ENCODE peak calls at places on chromosome X, in nine cellular contexts. V is astrocyte; S is stomach; M is right atrium auricular region; B is OCI-LY7; U is pancreas; R is PC-3; F is CD8-positive, alpha-beta T cell; K is left ventricle myocardium inferior. I is an unnamed sample. For H3K9me3, the result is how much of the 10 kb centered on the place peaks cover.

GRCh38 chrX:45824471-45824870 is 623.8 kb upstream of the DIPK2B start:
- DNase-seq in K (no peak), M (no peak), U (no peak), F (peak), V (peak), B (no peak), S (no peak), R (peak), I (no peak)

GRCh38 chrX:123884809-123885408 is 25.1 kb downstream of the XIAP start:
- DNase-seq in U (no peak), R (peak), K (no peak), B (peak), M (no peak), V (peak), F (peak), S (no peak), I (no peak)

GRCh38 chrX:132433001-132433400 is 55.8 kb downstream of the MBNL3 start:
- DNase-seq in K (no peak), V (no peak), U (no peak), F (no peak), R (no peak), S (no peak), M (no peak), B (no peak), I (no peak)

GRCh38 chrX:13468096-13468495 is 101.3 kb upstream of the EGFL6 start:
- DNase-seq in F (no peak), M (no peak), R (no peak), U (no peak), S (no peak), K (no peak), V (no peak), B (no peak), I (no peak)

GRCh38 chrX:65073233-65073632 is 97.0 kb upstream of the ZC4H2 start:
- DNase-seq in F (no peak), U (no peak), V (no peak), S (no peak), R (no peak), M (no peak), K (no peak), B (no peak), I (no peak)

GRCh38 chrX:40127052-40127451 is 29.3 kb upstream of the BCOR start:
- DNase-seq in M (no peak), U (no peak), V (no peak), K (no peak), F (no peak), R (no peak), B (peak), S (no peak), I (no peak)

GRCh38 chrX:119145241-119145653 is 17.6 kb upstream of the KIAA1210 start:
- DNase-seq in B (peak), V (no peak), U (no peak), F (no peak), M (no peak), S (no peak), K (no peak), R (peak), I (no peak)

GRCh38 chrX:70030242-70030823 is 19.4 kb downstream of the AWAT2 start:
- DNase-seq in F (peak), U (no peak), B (peak), R (peak), S (peak), V (peak), K (no peak), M (no peak), I (no peak)

GRCh38 chrX:103629295-103630170 is 758 bp downstream of the TCEAL1 start:
- DNase-seq in U (peak), K (peak), V (peak), F (peak), R (peak), S (peak), B (peak), M (no peak), I (no peak)

GRCh38 chrX:39818071-39818470 is 279.7 kb downstream of the BCOR start:
- DNase-seq in K (no peak), M (no peak), B (no peak), F (no peak), S (no peak), R (no peak), V (no peak), U (no peak), I (no peak)

GRCh38 chrX:136086521-136086920 is 60.8 kb upstream of the FHL1 start:
- DNase-seq in B (no peak), M (no peak), K (no peak), V (peak), F (no peak), R (peak), S (no peak), U (no peak), I (no peak)

GRCh38 chrX:49840679-49841078 is 11.6 kb downstream of the PAGE4 start:
- DNase-seq in B (peak), R (peak), F (peak), U (peak), M (no peak), S (peak), V (peak), K (peak), I (no peak)

GRCh38 chrX:48958635-48959094 is 1.3 kb upstream of the OTUD5 start:
- DNase-seq in R (peak), V (peak), U (no peak), F (no peak), B (no peak), S (peak), M (peak), K (peak), I (no peak)

GRCh38 chrX:38664285-38664684 is 102.9 kb downstream of the TSPAN7 start:
- DNase-seq in F (no peak), S (no peak), M (no peak), R (peak), U (no peak), K (no peak), V (peak), B (peak), I (no peak)

GRCh38 chrX:109740076-109740809 is 7.2 kb upstream of the ACSL4 start:
- DNase-seq in R (peak), F (no peak), U (no peak), S (no peak), B (no peak), M (no peak), V (no peak), K (no peak), I (no peak)

GRCh38 chrX:15680401-15680800 is 15.8 kb upstream of the CLTRN start:
- DNase-seq in B (no peak), U (no peak), F (no peak), S (no peak), M (no peak), R (peak), K (no peak), V (peak), I (no peak)

GRCh38 chrX:20829665-20830481 is 544.3 kb upstream of the CNKSR2 start:
- DNase-seq in F (no peak), V (peak), R (peak), U (no peak), S (no peak), B (no peak), K (no peak), M (no peak), I (no peak)

GRCh38 chrX:49932786-49933185 is 10.4 kb downstream of the CLCN5 start:
- DNase-seq in K (no peak), S (no peak), V (no peak), F (no peak), B (no peak), R (no peak), M (no peak), U (no peak), I (no peak)

GRCh38 chrX:133151320-133151719 is 54.4 kb upstream of the USP26 start:
- DNase-seq in V (no peak), K (no peak), B (no peak), U (no peak), R (peak), M (no peak), S (no peak), F (no peak), I (no peak)

GRCh38 chrX:72121381-72121780 is 10.3 kb downstream of the RTL5 start:
- DNase-seq in S (peak), U (peak), M (peak), F (peak), B (no peak), R (peak), K (peak), V (peak), I (no peak)

GRCh38 chrX:3820170-3820569 is 106.7 kb upstream of the PRKX start:
- DNase-seq in F (no peak), V (peak), M (no peak), R (peak), U (no peak), B (no peak), K (no peak), S (no peak), I (no peak)

GRCh38 chrX:32395878-32396277 is 815.5 kb downstream of the DMD start:
- DNase-seq in S (no peak), R (no peak), V (no peak), F (no peak), K (no peak), U (no peak), B (no peak), M (no peak), I (no peak)

GRCh38 chrX:70664726-70665125 is 220.1 kb downstream of the DLG3 start:
- DNase-seq in R (peak), S (no peak), F (no peak), K (no peak), V (peak), M (no peak), U (no peak), B (peak), I (no peak)

GRCh38 chrX:123976671-123977316 is 15.3 kb downstream of the STAG2 start:
- DNase-seq in U (no peak), R (peak), S (no peak), B (peak), K (no peak), V (no peak), M (no peak), F (no peak), I (no peak)

GRCh38 chrX:102684772-102685520 is 27.3 kb upstream of the GPRASP2 start:
- DNase-seq in F (no peak), U (no peak), V (no peak), K (no peak), S (no peak), B (no peak), M (no peak), R (no peak), I (no peak)

GRCh38 chrX:47264507-47265173 is 31.8 kb downstream of the USP11 start:
- DNase-seq in B (no peak), S (no peak), F (no peak), R (peak), U (no peak), K (no peak), M (no peak), V (peak), I (no peak)

GRCh38 chrX:17005712-17006372 is 59.4 kb downstream of the REPS2 start:
- DNase-seq in S (no peak), M (no peak), R (no peak), K (no peak), B (no peak), F (no peak), U (no peak), V (no peak), I (no peak)

GRCh38 chrX:123918106-123918721 is 43.3 kb upstream of the STAG2 start:
- DNase-seq in M (no peak), S (no peak), V (no peak), K (no peak), R (peak), F (no peak), B (no peak), U (no peak), I (no peak)

GRCh38 chrX:130034178-130034577 is 51.7 kb downstream of the BCORL1 start:
- DNase-seq in K (no peak), R (no peak), B (no peak), V (no peak), S (no peak), M (no peak), F (no peak), U (no peak), I (no peak)

GRCh38 chrX:130028196-130028595 is 45.8 kb downstream of the BCORL1 start:
- DNase-seq in V (no peak), U (peak), M (no peak), S (peak), K (peak), B (peak), F (peak), R (peak), I (peak)

GRCh38 chrX:130030826-130031225 is 48.4 kb downstream of the BCORL1 start:
- DNase-seq in K (no peak), S (no peak), B (no peak), F (no peak), R (no peak), V (no peak), M (no peak), U (no peak), I (no peak)

GRCh38 chrX:130027569-130027968 is 45.1 kb downstream of the BCORL1 start:
- DNase-seq in R (no peak), U (no peak), B (no peak), S (no peak), M (no peak), V (no peak), K (no peak), F (no peak), I (no peak)

GRCh38 chrX:130032552-130032951 is 50.1 kb downstream of the BCORL1 start:
- DNase-seq in M (no peak), B (no peak), S (no peak), R (no peak), K (no peak), F (no peak), U (no peak), V (no peak), I (no peak)
- TF ChIP-seq CTCF in M (no peak), B (no peak), S (no peak), R (no peak), K (no peak), F (no peak), U (no peak), V (no peak), I (no peak)

DNA sequence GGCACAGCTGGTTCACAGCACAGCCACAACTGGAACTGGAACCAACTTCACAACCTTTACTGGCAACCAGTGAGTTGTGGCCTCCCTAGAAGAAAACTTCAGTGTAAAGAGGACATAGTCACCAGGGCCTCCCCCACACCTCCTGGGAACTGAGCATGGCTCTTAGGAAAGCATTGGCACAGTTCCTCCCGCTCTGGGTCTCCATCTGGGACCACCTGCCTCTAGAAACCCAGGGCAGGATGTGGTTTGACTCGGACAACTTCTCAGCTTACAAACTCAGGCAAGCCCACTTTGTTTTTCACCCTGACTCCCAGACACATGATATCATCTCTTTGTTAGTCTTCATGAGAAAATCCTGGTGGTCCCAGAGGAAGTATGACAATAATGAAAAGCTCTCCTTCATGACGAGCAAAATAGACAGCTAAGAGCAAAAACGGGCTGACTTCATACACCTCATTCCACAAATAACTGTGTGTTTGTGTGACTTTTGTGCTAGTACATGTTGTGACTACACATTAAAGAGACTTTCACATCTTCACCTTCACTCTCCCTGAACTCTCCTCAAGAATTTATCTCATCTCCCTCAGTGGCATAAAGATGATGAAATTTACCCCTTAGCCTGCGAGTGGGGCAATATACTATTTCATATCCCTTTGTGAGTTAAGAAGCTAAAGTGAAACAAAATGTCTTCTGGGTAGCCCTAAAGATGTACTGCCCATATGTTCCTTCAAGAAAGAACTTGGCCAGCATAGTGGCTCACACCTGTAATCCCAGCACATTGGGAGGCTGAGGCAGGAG is 75.4 kb downstream of the SH3KBP1 start:
- DNase-seq in K (no peak), V (peak), S (no peak), F (no peak), B (peak), R (no peak), M (no peak), U (no peak), I (no peak)
- H3K9me3 ChIP-seq in K (under half), V (under half), S (under half), F (under half), B (under half), R (under half), M (under half), U (under half), I (under half)

DNA sequence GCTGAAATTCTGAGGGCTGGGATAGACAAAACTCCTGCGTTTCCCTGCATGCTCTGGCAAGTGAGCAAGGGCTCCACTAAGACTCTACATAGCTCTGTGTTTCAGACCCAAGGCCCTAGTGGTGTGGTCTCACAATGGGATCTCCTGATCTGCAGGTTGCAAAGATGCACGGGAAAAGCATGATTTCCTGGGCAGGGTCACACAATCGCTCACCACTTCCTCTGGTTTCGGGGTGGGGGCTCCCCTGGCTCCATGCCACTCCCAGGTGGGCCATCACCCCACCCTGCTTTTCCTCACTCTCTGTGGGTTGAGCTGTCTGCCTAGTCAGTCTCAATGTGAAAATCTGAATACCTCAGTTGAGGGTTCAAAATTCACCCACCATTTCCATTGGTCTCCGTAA is 111.5 kb downstream of the KLF8 start:
- DNase-seq in M (no peak), U (no peak), F (no peak), S (no peak), R (no peak), B (no peak), V (no peak), K (no peak), I (no peak)
- TF ChIP-seq CTCF in M (no peak), U (no peak), F (no peak), S (no peak), R (no peak), B (no peak), V (no peak), K (no peak), I (no peak)

GRCh38 chrX:76555816-76556215 is 128.3 kb downstream of the MAGEE1 start:
- DNase-seq in B (peak), V (no peak), U (no peak), M (no peak), S (no peak), K (no peak), R (peak), F (no peak), I (no peak)
- H3K9me3 ChIP-seq in B (under half), V (under half), U (under half), M (under half), S (half or more), K (under half), R (under half), F (under half), I (under half)

GRCh38 chrX:139965421-139965820 is at the start of gene CXorf66:
- DNase-seq in K (no peak), F (no peak), B (no peak), V (no peak), R (no peak), U (no peak), S (no peak), M (no peak), I (no peak)

GRCh38 chrX:139969286-139969685 is 4.0 kb upstream of the CXorf66 start:
- DNase-seq in F (no peak), U (no peak), V (no peak), K (no peak), S (no peak), M (no peak), B (no peak), R (no peak), I (no peak)

GRCh38 chrX:139972113-139972512 is 6.8 kb upstream of the CXorf66 start:
- DNase-seq in M (no peak), V (no peak), U (no peak), K (no peak), S (no peak), B (no peak), F (no peak), R (no peak), I (no peak)

GRCh38 chrX:139971394-139971749 is 6.1 kb upstream of the CXorf66 start:
- DNase-seq in V (no peak), R (no peak), U (no peak), B (no peak), F (no peak), M (no peak), S (no peak), K (no peak), I (no peak)

GRCh38 chrX:139967300-139967699 is 2.0 kb upstream of the CXorf66 start:
- DNase-seq in S (no peak), K (no peak), F (no peak), M (no peak), U (no peak), R (peak), B (peak), V (no peak), I (no peak)
- TF ChIP-seq CTCF in S (no peak), K (peak), F (no peak), M (no peak), U (no peak), R (peak), B (peak), V (peak), I (no peak)

GRCh38 chrX:30795981-30796958 is 92.8 kb downstream of the TAB3 start:
- DNase-seq in F (no peak), U (peak), R (no peak), V (no peak), B (no peak), M (no peak), K (no peak), S (peak), I (no peak)

GRCh38 chrX:30804462-30804861 is 84.6 kb downstream of the TAB3 start:
- DNase-seq in V (no peak), F (no peak), M (no peak), R (no peak), S (no peak), K (no peak), B (no peak), U (no peak), I (no peak)

GRCh38 chrX:30799327-30799726 is 89.7 kb downstream of the TAB3 start:
- DNase-seq in F (no peak), M (no peak), V (no peak), B (no peak), S (no peak), R (no peak), K (no peak), U (no peak), I (no peak)

GRCh38 chrX:30798810-30799209 is 90.2 kb downstream of the TAB3 start:
- DNase-seq in K (no peak), U (no peak), F (no peak), M (no peak), R (no peak), B (no peak), S (no peak), V (no peak), I (no peak)

GRCh38 chrX:30800901-30801300 is 88.2 kb downstream of the TAB3 start:
- DNase-seq in S (peak), U (no peak), B (no peak), F (no peak), V (no peak), K (no peak), R (no peak), M (no peak), I (no peak)
- H3K9me3 ChIP-seq in S (under half), U (under half), B (under half), F (under half), V (under half), K (under half), R (under half), M (under half), I (under half)

GRCh38 chrX:129462707-129463106 is 60.6 kb downstream of the SMARCA1 start:
- DNase-seq in R (peak), F (no peak), S (no peak), U (no peak), M (no peak), V (no peak), K (no peak), B (no peak), I (no peak)
- TF ChIP-seq CTCF in R (peak), F (no peak), S (no peak), U (no peak), M (peak), V (no peak), K (no peak), B (peak), I (no peak)

DNA sequence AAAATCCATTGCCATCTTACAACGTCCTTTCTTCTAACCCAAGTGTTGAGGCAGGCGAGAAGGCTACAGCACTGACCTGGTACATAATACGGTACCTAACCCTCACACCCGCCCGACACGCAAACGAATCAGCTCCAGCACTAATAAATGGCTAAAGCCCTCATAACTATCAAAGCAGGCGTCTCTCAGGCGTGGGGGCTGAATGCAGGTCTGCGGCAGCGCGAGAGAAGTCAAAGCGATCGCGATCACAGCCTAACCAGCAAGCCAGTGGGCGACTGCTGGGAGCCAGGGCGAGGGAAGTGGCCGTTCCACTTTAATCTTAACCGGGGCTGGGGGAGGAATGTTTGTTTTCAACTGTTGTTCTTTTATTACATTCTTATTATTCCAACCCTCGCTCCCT is 1.5 kb downstream of the CDX4 start:
- DNase-seq in R (no peak), U (no peak), S (no peak), M (no peak), B (no peak), V (no peak), F (no peak), K (no peak), I (no peak)
- H3K9me3 ChIP-seq in R (under half), U (under half), S (under half), M (under half), B (under half), V (under half), F (under half), K (under half), I (under half)